ENCODE peak calls at places on chromosome X, in seven cellular contexts. T, E, W, Q, A, I and J are unnamed samples.

GRCh38 chrX:119228506-119229290 is 7.4 kb upstream of the PGRMC1 start:
- DNase-seq in A (peak; percentile 75), E (no peak), T (no peak), I (peak; percentile 40), W (peak; percentile 62), Q (peak; percentile 50), J (peak; percentile 46)

GRCh38 chrX:110228453-110228852 is 89.4 kb downstream of the AMMECR1 start:
- DNase-seq in W (no peak), A (no peak), Q (no peak), E (no peak), I (no peak), T (no peak), J (no peak)

GRCh38 chrX:45424341-45424740 is 223.7 kb upstream of the DIPK2B start:
- DNase-seq in T (no peak), A (no peak), Q (no peak), W (no peak), I (no peak), E (no peak), J (no peak)

GRCh38 chrX:38774249-38774648 is 27.0 kb upstream of the MID1IP1 start:
- DNase-seq in T (no peak), Q (no peak), E (no peak), W (no peak), I (no peak), A (no peak), J (no peak)

GRCh38 chrX:109857898-109858297 is 124.8 kb upstream of the ACSL4 start:
- DNase-seq in I (peak; percentile 38), Q (peak; percentile 29), A (no peak), W (no peak), T (no peak), E (no peak), J (no peak)

GRCh38 chrX:71619193-71619592 is 882 bp upstream of the CXCR3 start:
- DNase-seq in T (no peak), I (no peak), A (no peak), Q (no peak), W (no peak), E (no peak), J (no peak)

GRCh38 chrX:132751043-132751690 is 207.3 kb downstream of the HS6ST2 start:
- DNase-seq in W (no peak), T (no peak), A (no peak), E (no peak), I (no peak), Q (no peak), J (no peak)

GRCh38 chrX:7120578-7121219 is 26.8 kb upstream of the STS start:
- DNase-seq in T (no peak), W (no peak), A (no peak), E (no peak), I (peak; percentile 76), Q (peak; percentile 4), J (no peak)

GRCh38 chrX:129529685-129530281 is 6.5 kb upstream of the SMARCA1 start:
- DNase-seq in T (no peak), A (no peak), I (no peak), W (peak; percentile 2), E (no peak), Q (peak; percentile 55), J (no peak)

GRCh38 chrX:133415276-133416105 is at the start of gene GPC4:
- DNase-seq in Q (peak; percentile 49), A (peak; percentile 6), T (peak; percentile 57), E (peak; percentile 80), I (no peak), W (peak; percentile 67), J (peak; percentile 85)

GRCh38 chrX:22220941-22221340 is 51.8 kb upstream of the CBLL2 start:
- DNase-seq in W (no peak), Q (peak; percentile 80), I (peak; percentile 57), T (peak; percentile 2), E (no peak), A (peak; percentile 83), J (no peak)

GRCh38 chrX:110146521-110146920 is 143.6 kb downstream of the TMEM164 start:
- DNase-seq in E (no peak), A (peak; percentile 15), Q (peak; percentile 42), I (peak; percentile 36), T (peak; percentile 8), W (peak; percentile 37), J (no peak)

GRCh38 chrX:17183566-17183965 is 191.4 kb upstream of the NHS start:
- DNase-seq in Q (no peak), I (no peak), A (no peak), W (no peak), E (no peak), T (no peak), J (no peak)

GRCh38 chrX:29478336-29479069 is 736.9 kb upstream of the MAGEB2 start:
- DNase-seq in T (peak; percentile 36), A (peak; percentile 1), Q (peak; percentile 19), W (peak; percentile 7), I (peak; percentile 24), E (no peak), J (peak; percentile 2)

GRCh38 chrX:2351999-2352995 is 148.5 kb downstream of the DHRSX start:
- DNase-seq in A (peak; percentile 94), Q (peak; percentile 66), W (no peak), I (peak; percentile 23), E (no peak), T (no peak), J (peak; percentile 98)

GRCh38 chrX:154039577-154039976 is 19.9 kb upstream of the IRAK1 start:
- DNase-seq in E (no peak), W (no peak), T (no peak), A (no peak), Q (no peak), I (no peak), J (no peak)

GRCh38 chrX:154607370-154607769 is 11.7 kb downstream of the CTAG1B start:
- DNase-seq in Q (no peak), I (no peak), T (no peak), W (no peak), E (no peak), A (no peak), J (no peak)

GRCh38 chrX:12443534-12444098 is 305.3 kb downstream of the FRMPD4 start:
- DNase-seq in W (no peak), E (no peak), I (no peak), T (no peak), A (no peak), Q (no peak), J (no peak)

GRCh38 chrX:77085372-77085771 is 361.8 kb upstream of the FGF16 start:
- DNase-seq in A (no peak), Q (no peak), T (no peak), I (peak; percentile 56), W (no peak), E (no peak), J (no peak)
- H3K4me3 ChIP-seq in A (no peak overlapping the region), Q (no peak overlapping the region), T (no peak overlapping the region), I (no peak overlapping the region), W (no peak overlapping the region), E (no peak overlapping the region), J (no peak overlapping the region)

GRCh38 chrX:106932492-106932923 is 12.3 kb downstream of the CLDN2 start:
- DNase-seq in W (peak; percentile 18), E (no peak), A (no peak), Q (peak; percentile 5), T (no peak), I (peak; percentile 13), J (no peak)
- H3K4me3 ChIP-seq in W (no peak overlapping the region), E (no peak overlapping the region), A (no peak overlapping the region), Q (no peak overlapping the region), T (no peak overlapping the region), I (no peak overlapping the region), J (no peak overlapping the region)

DNA sequence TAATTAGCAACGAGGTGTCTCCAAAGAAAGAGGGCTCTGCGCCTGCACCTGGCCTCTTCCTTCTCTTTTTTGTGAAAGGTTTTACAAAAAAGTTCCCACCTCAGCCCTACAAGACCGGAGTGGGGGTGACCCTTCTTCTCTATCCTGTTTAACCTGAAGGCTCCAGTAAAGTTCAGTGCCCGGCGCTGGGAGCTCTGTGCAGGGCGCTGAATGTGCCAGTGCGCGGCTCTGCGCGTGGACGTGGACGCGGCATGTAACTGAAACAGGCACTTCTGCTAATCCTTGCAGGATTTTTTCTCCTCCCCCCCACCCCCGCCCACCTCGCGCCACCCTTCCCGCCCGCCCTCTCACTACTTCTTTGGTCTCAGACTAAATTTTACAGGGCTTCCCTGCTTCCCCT is 2.4 kb downstream of the GPR50 start:
- DNase-seq in W (no peak), I (no peak), Q (no peak), A (no peak), E (no peak), T (no peak), J (no peak)
- H3K4me3 ChIP-seq in W (no peak overlapping the region), I (no peak overlapping the region), Q (no peak overlapping the region), A (no peak overlapping the region), E (no peak overlapping the region), T (no peak overlapping the region), J (no peak overlapping the region)

DNA sequence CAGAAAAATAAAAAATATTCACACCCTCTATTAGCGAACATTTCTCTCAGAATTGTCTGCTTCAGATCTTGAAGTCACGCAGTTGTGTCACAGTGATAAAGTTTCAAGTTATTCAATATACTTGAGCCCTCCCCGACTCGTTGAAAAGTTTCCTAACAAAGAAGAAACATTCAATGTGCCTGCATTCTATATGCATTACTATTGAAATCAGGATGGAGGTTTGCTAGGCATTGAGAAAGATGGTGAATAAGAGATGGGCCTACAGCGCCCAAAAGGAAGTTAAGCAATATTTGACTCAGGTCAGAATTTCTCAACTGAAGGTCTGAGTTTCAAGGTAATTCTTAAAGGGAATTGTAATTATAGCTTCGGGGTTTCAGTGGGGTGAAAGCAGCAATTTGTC is 6.1 kb downstream of the TCEANC start:
- DNase-seq in Q (peak; percentile 86), E (no peak), W (peak; percentile 10), A (peak; percentile 19), I (no peak), T (no peak), J (no peak)
- H3K4me3 ChIP-seq in Q (no peak overlapping the region), E (no peak overlapping the region), W (no peak overlapping the region), A (no peak overlapping the region), I (no peak overlapping the region), T (no peak overlapping the region), J (no peak overlapping the region)

DNA sequence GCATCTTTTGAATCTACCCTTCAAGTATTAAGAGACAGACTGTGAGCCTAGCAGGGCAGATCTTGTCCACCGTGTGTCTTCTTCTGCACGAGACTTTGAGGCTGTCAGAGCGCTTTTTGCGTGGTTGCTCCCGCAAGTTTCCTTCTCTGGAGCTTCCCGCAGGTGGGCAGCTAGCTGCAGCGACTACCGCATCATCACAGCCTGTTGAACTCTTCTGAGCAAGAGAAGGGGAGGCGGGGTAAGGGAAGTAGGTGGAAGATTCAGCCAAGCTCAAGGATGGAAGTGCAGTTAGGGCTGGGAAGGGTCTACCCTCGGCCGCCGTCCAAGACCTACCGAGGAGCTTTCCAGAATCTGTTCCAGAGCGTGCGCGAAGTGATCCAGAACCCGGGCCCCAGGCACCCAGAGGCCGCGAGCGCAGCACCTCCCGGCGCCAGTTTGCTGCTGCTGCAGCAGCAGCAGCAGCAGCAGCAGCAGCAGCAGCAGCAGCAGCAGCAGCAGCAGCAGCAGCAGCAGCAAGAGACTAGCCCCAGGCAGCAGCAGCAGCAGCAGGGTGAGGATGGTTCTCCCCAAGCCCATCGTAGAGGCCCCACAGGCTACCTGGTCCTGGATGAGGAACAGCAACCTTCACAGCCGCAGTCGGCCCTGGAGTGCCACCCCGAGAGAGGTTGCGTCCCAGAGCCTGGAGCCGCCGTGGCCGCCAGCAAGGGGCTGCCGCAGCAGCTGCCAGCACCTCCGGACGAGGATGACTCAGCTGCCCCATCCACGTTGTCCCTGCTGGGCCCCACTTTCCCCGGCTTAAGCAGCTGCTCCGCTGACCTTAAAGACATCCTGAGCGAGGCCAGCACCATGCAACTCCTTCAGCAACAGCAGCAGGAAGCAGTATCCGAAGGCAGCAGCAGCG is 1.3 kb downstream of the AR start:
- DNase-seq in E (no peak), I (peak; percentile 57), Q (no peak), W (peak; percentile 1), A (peak; percentile 18), T (no peak), J (peak; percentile 53)
- H3K4me3 ChIP-seq in E (peak overlapping the region; percentile 37), I (peak overlapping the region; percentile 72), Q (no peak overlapping the region), W (no peak overlapping the region), A (peak overlapping the region; percentile 59), T (no peak overlapping the region), J (peak overlapping the region; percentile 57)